ENCODE peak calls at places on chromosomes 4 and X, in seven cellular contexts. Y is cortex of kidney; R is heart right ventricle; W is GM23248; V is stimulated activated CD8-positive, alpha-beta memory T cell treated with anti-CD3 and anti-CD28 coated beads, Interleukin-15, amount 100 ng/mL, for 48 hours; Z is activated naive CD4-positive, alpha-beta T cell; H is kidney glomerular epithelial cell. A is an unnamed sample.

GRCh38 chr4:16110199-16110598 is 26.4 kb upstream of the PROM1 start:
- DNase-seq in Y (no peak), R (no peak), W (no peak), V (no peak), Z (no peak), H (no peak), A (no peak)

GRCh38 chr4:37717575-37717974 is 31.4 kb upstream of the RELL1 start:
- DNase-seq in Y (no peak), R (no peak), W (peak), V (no peak), Z (no peak), H (peak), A (no peak)

GRCh38 chr4:113181289-113182007 is 132.0 kb downstream of the ANK2 start:
- DNase-seq in Y (no peak), R (peak), W (no peak), V (no peak), Z (no peak), H (no peak), A (peak)

GRCh38 chrX:136255543-136255942 is 4.3 kb upstream of the MAP7D3 start:
- DNase-seq in Y (no peak), R (no peak), W (peak), V (no peak), Z (no peak), H (no peak), A (no peak)

GRCh38 chr4:159235779-159236368 is 133.0 kb downstream of the RAPGEF2 start:
- DNase-seq in Y (no peak), R (no peak), W (peak), V (no peak), Z (no peak), H (no peak), A (no peak)

GRCh38 chr4:154927126-154927525 is 146.1 kb downstream of the RBM46 start:
- DNase-seq in Y (no peak), R (no peak), W (peak), V (no peak), Z (no peak), H (no peak), A (no peak)

GRCh38 chrX:71989768-71990167 is 79.1 kb downstream of the NHSL2 start:
- DNase-seq in Y (no peak), R (peak), W (peak), V (no peak), Z (no peak), H (peak), A (no peak)

GRCh38 chr4:14259926-14260325 is 632.4 kb upstream of the BOD1L1 start:
- DNase-seq in Y (no peak), R (no peak), W (peak), V (no peak), Z (no peak), H (no peak), A (no peak)

GRCh38 chr4:26993967-26994366 is 133.3 kb downstream of the STIM2 start:
- DNase-seq in Y (no peak), R (no peak), W (no peak), V (no peak), Z (no peak), H (no peak), A (no peak)